ENCODE peak calls at places on chromosome 9, in five cellular contexts. I, T, D, S and U are unnamed samples. For H3K4me1, the result is how much of the 10 kb centered on the place peaks cover.

GRCh38 chr9:73260506-73260905 is 108.8 kb downstream of the ANXA1 start:
- DNase-seq in I (no peak), T (no peak), D (no peak), S (no peak), U (no peak)

GRCh38 chr9:1978941-1979340 is 36.2 kb upstream of the SMARCA2 start:
- DNase-seq in I (no peak), T (no peak), D (no peak), S (no peak), U (no peak)

GRCh38 chr9:7637073-7637472 is 162.5 kb downstream of the DMAC1 start:
- DNase-seq in I (no peak), T (no peak), D (no peak), S (no peak), U (no peak)

GRCh38 chr9:84297162-84297821 is 43.3 kb downstream of the SLC28A3 start:
- DNase-seq in I (no peak), T (no peak), D (no peak), S (no peak), U (no peak)

GRCh38 chr9:133579601-133580415 is 29.4 kb downstream of the FAM163B start:
- DNase-seq in I (peak), T (no peak), D (no peak), S (no peak), U (no peak)

GRCh38 chr9:6811436-6811835 is 53.7 kb downstream of the KDM4C start:
- DNase-seq in I (no peak), T (no peak), D (no peak), S (no peak), U (no peak)

GRCh38 chr9:131670247-131670681 is 69.6 kb downstream of the RAPGEF1 start:
- DNase-seq in I (no peak), T (no peak), D (peak), S (no peak), U (peak)

GRCh38 chr9:89352451-89352850 is 34.2 kb downstream of the SECISBP2 start:
- DNase-seq in I (no peak), T (no peak), D (no peak), S (no peak), U (no peak)

GRCh38 chr9:89807682-89808075 is 202.9 kb downstream of the GADD45G start:
- DNase-seq in I (no peak), T (no peak), D (no peak), S (no peak), U (no peak)

GRCh38 chr9:117546894-117547293 is 132.0 kb upstream of the ASTN2 start:
- DNase-seq in I (no peak), T (no peak), D (no peak), S (no peak), U (peak)

GRCh38 chr9:134329576-134329855 is 3.3 kb downstream of the RXRA start:
- DNase-seq in I (peak), T (no peak), D (no peak), S (no peak), U (no peak)

GRCh38 chr9:97525451-97525850 is 24.0 kb downstream of the TMOD1 start:
- DNase-seq in I (no peak), T (no peak), D (no peak), S (no peak), U (no peak)

GRCh38 chr9:16867571-16868311 is 2.7 kb downstream of the BNC2 start:
- DNase-seq in I (no peak), T (no peak), D (peak), S (no peak), U (no peak)

GRCh38 chr9:132244582-132245455 is 83.0 kb downstream of the NTNG2 start:
- DNase-seq in I (no peak), T (no peak), D (peak), S (no peak), U (no peak)

GRCh38 chr9:113677057-113677456 is 199.1 kb upstream of the ZNF618 start:
- DNase-seq in I (no peak), T (no peak), D (no peak), S (no peak), U (no peak)

GRCh38 chr9:132176338-132176737 is 14.5 kb downstream of the NTNG2 start:
- DNase-seq in I (no peak), T (no peak), D (no peak), S (no peak), U (no peak)

GRCh38 chr9:4970970-4971641 is 14.0 kb upstream of the JAK2 start:
- DNase-seq in I (no peak), T (no peak), D (no peak), S (no peak), U (no peak)

GRCh38 chr9:137456864-137457405 is 2.2 kb downstream of the NSMF start:
- DNase-seq in I (peak), T (no peak), D (no peak), S (no peak), U (no peak)

GRCh38 chr9:137457406-137458193 is 1.5 kb downstream of the NSMF start:
- DNase-seq in I (peak), T (no peak), D (peak), S (no peak), U (no peak)

GRCh38 chr9:137459601-137460362 is 648 bp upstream of the NSMF start:
- DNase-seq in I (peak), T (no peak), D (no peak), S (no peak), U (no peak)

GRCh38 chr9:137459147-137459600 is at the start of gene NSMF:
- DNase-seq in I (peak), T (peak), D (peak), S (peak), U (peak)

GRCh38 chr9:137458194-137459146 is 664 bp downstream of the NSMF start:
- DNase-seq in I (peak), T (no peak), D (peak), S (no peak), U (peak)
- H3K27ac ChIP-seq in I (peak), T (peak), D (peak), S (peak), U (peak)

GRCh38 chr9:75148551-75148950 is 60.2 kb downstream of the OSTF1 start:
- DNase-seq in I (no peak), T (no peak), D (no peak), S (no peak), U (no peak)
- H3K4me1 ChIP-seq in I (under half), T (under half), D (under half), S (under half), U (under half)

DNA sequence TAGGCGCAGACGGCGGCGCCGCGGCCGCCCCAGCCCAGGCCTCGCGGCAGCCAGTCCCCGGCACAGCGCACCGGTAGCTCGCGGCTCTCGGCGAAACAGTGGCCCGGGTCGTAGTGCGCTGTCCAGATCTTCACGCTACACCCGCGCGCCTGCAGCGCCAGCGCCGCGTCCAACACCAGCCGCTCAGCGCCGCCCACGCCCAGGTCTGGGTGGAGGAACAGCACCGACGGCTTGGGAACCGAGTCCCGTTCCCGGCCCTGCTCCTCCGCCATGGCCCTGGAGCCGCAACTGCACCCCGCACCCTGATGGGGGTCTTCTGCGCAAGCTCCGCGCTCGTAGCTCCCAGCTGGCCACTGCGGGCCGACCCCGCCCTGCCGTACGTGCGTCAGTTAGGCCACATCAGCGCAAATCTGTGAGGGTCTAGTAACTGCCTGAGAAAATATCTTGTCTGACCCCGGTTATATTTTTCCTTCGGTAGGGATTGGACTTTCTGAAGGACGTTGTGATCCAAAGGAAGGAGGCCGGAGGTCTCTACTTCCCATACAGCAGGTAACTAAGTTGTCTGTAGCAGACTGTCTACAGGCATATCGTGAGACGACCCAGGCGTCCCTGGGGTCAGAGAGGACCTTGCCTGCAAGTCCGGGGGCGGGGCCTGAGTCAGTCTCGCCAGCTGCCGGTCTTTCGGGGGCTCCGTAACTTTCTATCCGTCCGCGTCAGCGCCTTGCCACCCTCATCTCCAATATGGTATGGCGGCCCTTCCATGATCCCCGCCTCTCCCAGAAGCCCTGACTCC is at the start of the genes ALG2 and SEC61B:
- DNase-seq in I (peak), T (peak), D (peak), S (peak), U (peak)
- TF ChIP-seq POLR2A in I (peak), T (peak), D (peak), S (peak), U (peak)

DNA sequence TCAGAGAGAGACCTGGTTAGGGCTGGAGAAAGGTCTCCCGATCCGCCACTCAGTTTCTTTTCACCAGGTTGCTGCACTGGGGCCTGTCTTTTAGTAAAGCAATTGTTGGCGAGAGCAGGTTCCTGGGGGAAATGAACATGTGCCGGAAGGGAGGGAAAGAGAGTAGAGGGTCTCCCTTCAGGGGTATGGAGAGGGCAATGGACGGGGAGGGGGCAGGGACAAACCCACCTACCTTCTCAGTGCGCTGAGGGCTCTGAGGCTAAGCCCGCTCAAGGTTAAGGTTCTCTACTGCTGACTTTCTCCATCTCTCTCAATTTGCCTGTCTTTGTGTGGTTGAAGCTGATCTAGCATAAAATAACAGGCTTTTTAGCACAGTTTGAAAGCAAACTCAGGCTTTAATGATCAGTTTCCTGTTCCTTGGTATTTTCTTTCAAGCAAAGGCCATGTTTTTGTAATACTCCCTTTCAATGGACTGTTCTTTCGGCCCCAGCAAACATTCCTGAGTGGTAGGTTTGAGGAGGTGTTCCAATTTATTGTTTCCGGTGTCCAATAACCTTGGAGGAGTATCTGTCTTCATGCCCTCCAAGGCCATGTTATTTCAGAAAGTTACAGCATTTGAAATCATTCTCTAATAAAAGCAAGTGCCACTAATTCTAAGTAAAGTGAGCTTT is 25.5 kb upstream of the TRAF1 start:
- DNase-seq in I (no peak), T (no peak), D (no peak), S (no peak), U (no peak)
- H3K27ac ChIP-seq in I (no peak), T (no peak), D (no peak), S (no peak), U (no peak)

GRCh38 chr9:135887021-135887507 is 20.3 kb downstream of the CAMSAP1 start:
- DNase-seq in I (no peak), T (no peak), D (no peak), S (no peak), U (no peak)

GRCh38 chr9:135888766-135889394 is 18.5 kb downstream of the CAMSAP1 start:
- DNase-seq in I (no peak), T (no peak), D (no peak), S (no peak), U (no peak)

GRCh38 chr9:135889564-135890189 is 17.7 kb downstream of the CAMSAP1 start:
- DNase-seq in I (no peak), T (no peak), D (no peak), S (no peak), U (no peak)

GRCh38 chr9:135887585-135888050 is 19.7 kb downstream of the CAMSAP1 start:
- DNase-seq in I (peak), T (no peak), D (no peak), S (no peak), U (no peak)

DNA sequence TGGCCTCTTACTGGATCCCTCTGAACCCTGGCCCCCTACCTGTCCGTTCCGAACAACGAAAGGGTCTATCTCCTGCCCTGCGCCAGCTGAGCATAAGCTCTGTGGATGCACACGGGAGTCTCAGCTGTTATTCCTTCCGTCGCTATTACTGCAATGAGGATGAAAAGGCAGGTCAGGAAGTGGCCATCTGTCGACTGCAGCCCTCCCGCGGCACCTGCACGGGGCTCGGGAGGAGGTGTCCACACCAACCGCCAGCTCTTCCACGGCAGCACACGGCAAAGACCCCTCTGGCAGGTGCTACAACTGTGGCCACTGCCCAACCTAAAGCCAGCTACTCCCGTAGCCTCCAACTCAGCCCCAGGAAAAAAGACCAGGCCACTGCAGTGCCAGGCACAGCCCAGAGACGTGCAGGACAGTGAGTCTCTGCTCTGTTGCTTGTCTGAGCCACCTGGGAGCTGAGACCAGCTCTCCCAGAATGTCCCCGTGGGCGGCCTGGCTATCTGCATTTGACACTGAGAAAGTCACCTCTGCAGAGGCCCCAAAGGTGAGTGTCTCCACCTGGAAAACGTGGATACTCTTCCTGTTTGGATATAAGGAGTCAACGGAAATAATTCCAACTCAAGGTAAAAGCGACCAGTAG is 19.1 kb downstream of the CAMSAP1 start:
- DNase-seq in I (no peak), T (no peak), D (no peak), S (no peak), U (no peak)
- H3K4me1 ChIP-seq in I (under half), T (under half), D (under half), S (under half), U (under half)

GRCh38 chr9:86250123-86250522 is 9.3 kb downstream of the C9orf153 start:
- DNase-seq in I (no peak), T (no peak), D (no peak), S (no peak), U (no peak)
- TF ChIP-seq POLR2A in I (no peak), T (no peak), D (no peak), S (no peak), U (no peak)